ENCODE peak calls at places on chromosomes 3 and 15, in eight cellular contexts. A is heart left ventricle, O is hepatocyte, N is BJ, X is adipocyte, H is stomach, Q is upper lobe of left lung, P is AG04449. Y is an unnamed sample.

GRCh38 chr15:94097567-94097966 is 133.8 kb upstream of the MCTP2 start:
- DNase-seq in A (no peak), O (no peak), N (no peak), X (no peak), H (no peak), Q (no peak), P (no peak), Y (no peak)

GRCh38 chr3:31086698-31087097 is 192.2 kb upstream of the GADL1 start:
- DNase-seq in A (no peak), O (no peak), N (no peak), X (no peak), H (peak), Q (no peak), P (no peak), Y (no peak)

GRCh38 chr3:193552911-193553310 is 1.8 kb downstream of the ATP13A4 start:
- DNase-seq in A (no peak), O (no peak), N (no peak), X (no peak), H (peak), Q (no peak), P (no peak), Y (no peak)

GRCh38 chr3:171743327-171744054 is 66.8 kb downstream of the PLD1 start:
- DNase-seq in A (no peak), O (no peak), N (no peak), X (no peak), H (no peak), Q (no peak), P (no peak), Y (no peak)

GRCh38 chr3:42827654-42828053 is 18.4 kb downstream of the ACKR2 start:
- DNase-seq in A (no peak), O (no peak), N (no peak), X (peak), H (no peak), Q (no peak), P (no peak), Y (no peak)

GRCh38 chr3:120767106-120767505 is 24.6 kb downstream of the GTF2E1 start:
- DNase-seq in A (no peak), O (peak), N (no peak), X (peak), H (no peak), Q (no peak), P (no peak), Y (no peak)

GRCh38 chr3:66428733-66429132 is 72.1 kb downstream of the LRIG1 start:
- DNase-seq in A (peak), O (peak), N (peak), X (peak), H (peak), Q (no peak), P (peak), Y (peak)

GRCh38 chr15:76065267-76065666 is 5.5 kb downstream of the TMEM266 start:
- DNase-seq in A (no peak), O (no peak), N (no peak), X (no peak), H (no peak), Q (no peak), P (no peak), Y (no peak)

GRCh38 chr3:13045904-13046568 is 27.2 kb downstream of the IQSEC1 start:
- DNase-seq in A (no peak), O (no peak), N (no peak), X (no peak), H (no peak), Q (peak), P (no peak), Y (no peak)

GRCh38 chr3:71551286-71551919 is 32.1 kb downstream of the FOXP1 start:
- DNase-seq in A (no peak), O (no peak), N (no peak), X (peak), H (no peak), Q (no peak), P (peak), Y (no peak)

GRCh38 chr15:48631191-48631770 is 14.2 kb downstream of the FBN1 start:
- DNase-seq in A (no peak), O (no peak), N (no peak), X (no peak), H (no peak), Q (no peak), P (no peak), Y (no peak)

GRCh38 chr3:105518806-105519418 is 152.2 kb downstream of the ALCAM start:
- DNase-seq in A (no peak), O (peak), N (no peak), X (peak), H (no peak), Q (no peak), P (no peak), Y (no peak)

GRCh38 chr15:75739791-75740190 is 27.1 kb upstream of the CSPG4 start:
- DNase-seq in A (no peak), O (no peak), N (no peak), X (no peak), H (no peak), Q (no peak), P (no peak), Y (no peak)

GRCh38 chr3:186815490-186815889 is 9.2 kb upstream of the RFC4 start:
- DNase-seq in A (no peak), O (no peak), N (no peak), X (peak), H (no peak), Q (no peak), P (no peak), Y (no peak)

DNA sequence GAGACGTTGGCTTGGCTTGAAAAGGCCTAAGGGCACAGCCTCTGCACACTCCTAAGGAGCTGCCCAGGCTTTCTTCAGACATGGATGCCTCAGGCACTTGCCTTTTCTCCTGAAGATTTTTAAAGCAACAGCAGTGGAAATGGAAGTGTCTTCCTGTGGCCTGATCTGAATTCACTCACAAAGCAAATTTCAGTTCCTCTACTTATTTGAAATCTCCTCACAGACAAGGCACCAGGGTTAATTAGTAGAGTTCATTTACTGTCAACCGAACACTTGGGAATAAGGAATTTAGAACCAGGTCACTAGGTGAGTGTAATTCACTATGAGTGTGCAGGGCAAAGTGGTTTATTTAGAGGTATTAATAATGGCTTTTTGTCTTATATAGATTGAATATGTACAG is 27.2 kb upstream of the DAZL start:
- DNase-seq in A (no peak), O (no peak), N (no peak), X (no peak), H (no peak), Q (no peak), P (no peak), Y (no peak)
- H3K4me3 ChIP-seq in A (no peak), O (no peak), N (no peak), X (no peak), H (no peak), Q (no peak), P (no peak), Y (no peak)

GRCh38 chr15:67166280-67167009 is 88.0 kb downstream of the AAGAB start:
- DNase-seq in A (no peak), O (no peak), N (no peak), X (no peak), H (no peak), Q (no peak), P (no peak), Y (no peak)
- H3K4me3 ChIP-seq in A (no peak), O (no peak), N (no peak), X (no peak), H (no peak), Q (no peak), P (no peak), Y (no peak)

GRCh38 chr3:136787226-136787793 is 31.6 kb upstream of the SLC35G2 start:
- DNase-seq in A (no peak), O (no peak), N (no peak), X (peak), H (peak), Q (no peak), P (peak), Y (no peak)

GRCh38 chr3:136788154-136788553 is 30.8 kb upstream of the SLC35G2 start:
- DNase-seq in A (no peak), O (no peak), N (no peak), X (no peak), H (no peak), Q (no peak), P (no peak), Y (no peak)

GRCh38 chr3:136789976-136790375 is 28.9 kb upstream of the SLC35G2 start:
- DNase-seq in A (no peak), O (no peak), N (no peak), X (no peak), H (no peak), Q (no peak), P (no peak), Y (no peak)

GRCh38 chr3:136792931-136793330 is 26.0 kb upstream of the SLC35G2 start:
- DNase-seq in A (no peak), O (no peak), N (no peak), X (no peak), H (no peak), Q (no peak), P (no peak), Y (no peak)

DNA sequence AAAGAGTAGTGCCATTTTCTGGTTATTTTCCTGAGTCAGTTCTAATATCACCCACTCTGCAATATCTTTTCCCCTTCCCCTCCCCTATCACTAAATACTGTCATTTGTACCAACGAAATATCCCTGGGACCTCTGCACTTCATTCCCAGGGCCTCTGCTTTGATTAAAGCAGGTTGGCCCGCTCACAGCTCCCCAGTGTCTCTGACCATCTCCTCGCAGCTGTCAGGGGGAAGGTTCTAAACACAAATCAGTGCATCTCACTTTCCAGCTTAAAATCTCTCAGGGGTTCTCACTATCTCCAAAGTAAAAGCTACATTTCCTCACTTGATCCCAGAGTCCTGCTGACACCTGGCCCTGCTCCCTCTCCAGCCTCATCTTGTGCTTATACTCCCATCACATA is 28.1 kb upstream of the SLC35G2 start:
- DNase-seq in A (no peak), O (no peak), N (no peak), X (no peak), H (no peak), Q (no peak), P (no peak), Y (no peak)
- H3K4me3 ChIP-seq in A (no peak), O (no peak), N (no peak), X (no peak), H (no peak), Q (no peak), P (no peak), Y (no peak)

GRCh38 chr3:57000012-57000411 is 60.5 kb upstream of the SPATA12 start:
- DNase-seq in A (no peak), O (no peak), N (no peak), X (no peak), H (no peak), Q (no peak), P (no peak), Y (no peak)

GRCh38 chr3:56997675-56998074 is 62.8 kb upstream of the SPATA12 start:
- DNase-seq in A (no peak), O (no peak), N (no peak), X (peak), H (no peak), Q (no peak), P (no peak), Y (no peak)

GRCh38 chr3:56998081-56998529 is 62.4 kb upstream of the SPATA12 start:
- DNase-seq in A (no peak), O (no peak), N (no peak), X (no peak), H (no peak), Q (no peak), P (no peak), Y (no peak)

GRCh38 chr3:57001356-57001755 is 59.1 kb upstream of the SPATA12 start:
- DNase-seq in A (no peak), O (no peak), N (no peak), X (no peak), H (no peak), Q (no peak), P (no peak), Y (no peak)

DNA sequence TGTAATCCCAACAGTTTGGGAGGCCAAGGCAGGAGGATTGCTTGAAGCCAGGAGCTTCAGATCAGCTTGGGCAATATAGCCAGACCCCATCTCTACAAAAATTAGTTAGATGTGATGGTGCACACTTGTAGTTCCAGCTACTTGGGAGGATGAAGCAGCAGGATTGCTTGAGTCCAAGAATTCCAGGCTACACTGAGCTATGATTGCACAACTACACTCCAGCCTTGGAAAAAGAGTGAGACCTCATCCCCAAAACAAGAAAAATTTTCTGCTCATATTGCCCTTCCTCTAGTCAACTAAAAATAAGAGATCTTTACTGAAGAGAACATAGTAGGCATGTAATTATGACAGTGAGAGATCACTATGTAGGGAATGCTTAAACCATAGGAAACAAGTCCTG is 60.9 kb upstream of the SPATA12 start:
- DNase-seq in A (no peak), O (no peak), N (no peak), X (no peak), H (no peak), Q (no peak), P (no peak), Y (no peak)
- H3K4me3 ChIP-seq in A (no peak), O (no peak), N (no peak), X (no peak), H (no peak), Q (no peak), P (no peak), Y (no peak)

GRCh38 chr3:39147374-39147709 is 6.0 kb downstream of the CSRNP1 start:
- DNase-seq in A (no peak), O (no peak), N (no peak), X (no peak), H (no peak), Q (no peak), P (no peak), Y (no peak)

GRCh38 chr3:39149059-39149455 is 4.3 kb downstream of the CSRNP1 start:
- DNase-seq in A (no peak), O (no peak), N (no peak), X (no peak), H (no peak), Q (no peak), P (no peak), Y (no peak)

GRCh38 chr3:39146611-39147373 is 6.6 kb downstream of the CSRNP1 start:
- DNase-seq in A (peak), O (peak), N (peak), X (peak), H (peak), Q (peak), P (peak), Y (peak)

GRCh38 chr3:39148116-39149058 is 5.0 kb downstream of the CSRNP1 start:
- DNase-seq in A (no peak), O (peak), N (no peak), X (peak), H (no peak), Q (no peak), P (no peak), Y (no peak)

DNA sequence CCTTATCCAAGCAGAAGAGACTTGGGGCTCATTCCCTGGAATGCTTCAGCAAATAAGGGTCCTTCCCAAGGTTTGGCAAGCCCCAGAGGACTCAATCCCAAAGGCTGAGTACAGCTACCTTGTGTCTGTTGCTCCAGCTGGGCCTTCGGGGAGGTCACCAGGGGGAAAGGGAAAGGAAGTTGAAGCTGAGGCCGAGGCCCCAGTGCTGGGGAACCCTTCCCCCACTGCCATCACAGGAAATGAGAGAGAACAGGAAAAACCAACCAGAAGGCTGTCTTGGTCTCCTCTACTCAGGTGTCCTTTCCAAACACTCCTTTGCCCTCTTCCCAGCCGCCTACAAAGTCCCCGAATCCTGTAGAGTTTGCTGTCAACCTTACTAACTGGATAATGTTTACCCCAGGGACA is 5.7 kb downstream of the CSRNP1 start:
- DNase-seq in A (no peak), O (peak), N (no peak), X (peak), H (no peak), Q (no peak), P (no peak), Y (no peak)
- H3K4me3 ChIP-seq in A (peak), O (no peak), N (no peak), X (peak), H (peak), Q (peak), P (peak), Y (peak)

GRCh38 chr3:6857510-6857909 is 3.4 kb upstream of the GRM7 start:
- DNase-seq in A (no peak), O (no peak), N (no peak), X (no peak), H (no peak), Q (no peak), P (no peak), Y (no peak)

GRCh38 chr3:6861989-6862879 is 1.3 kb downstream of the GRM7 start:
- DNase-seq in A (no peak), O (peak), N (no peak), X (no peak), H (no peak), Q (peak), P (no peak), Y (no peak)

GRCh38 chr3:6860911-6861330 is at the start of gene GRM7:
- DNase-seq in A (no peak), O (peak), N (no peak), X (no peak), H (no peak), Q (no peak), P (no peak), Y (no peak)

GRCh38 chr3:6861331-6861988 is 545 bp downstream of the GRM7 start:
- DNase-seq in A (no peak), O (peak), N (no peak), X (no peak), H (no peak), Q (peak), P (no peak), Y (no peak)

GRCh38 chr3:6860149-6860548 is 766 bp upstream of the GRM7 start:
- DNase-seq in A (no peak), O (no peak), N (no peak), X (no peak), H (no peak), Q (no peak), P (no peak), Y (no peak)
- H3K4me3 ChIP-seq in A (no peak), O (no peak), N (no peak), X (no peak), H (no peak), Q (no peak), P (no peak), Y (peak)

DNA sequence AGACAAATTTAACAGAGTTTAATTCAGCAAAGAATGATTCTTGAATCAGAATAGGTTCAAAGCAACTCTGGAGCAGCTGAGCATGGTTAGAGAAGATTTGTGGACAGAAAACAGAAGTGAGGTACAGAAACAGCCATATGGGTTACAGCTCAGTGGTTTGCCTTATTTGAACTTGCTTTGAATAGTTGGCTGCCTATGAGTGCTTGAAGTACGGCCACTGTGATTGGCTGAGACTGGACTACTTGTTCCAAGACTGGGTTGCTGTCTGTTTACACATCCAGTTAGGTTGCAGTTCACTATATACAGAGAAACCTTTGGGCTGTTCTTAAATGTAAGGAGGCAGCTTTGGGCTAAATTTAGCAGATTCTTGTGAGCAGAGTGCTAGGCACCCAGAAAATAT is 79.4 kb upstream of the CADPS start:
- DNase-seq in A (no peak), O (no peak), N (no peak), X (no peak), H (no peak), Q (no peak), P (no peak), Y (no peak)
- H3K4me3 ChIP-seq in A (no peak), O (no peak), N (no peak), X (no peak), H (no peak), Q (no peak), P (no peak), Y (no peak)

DNA sequence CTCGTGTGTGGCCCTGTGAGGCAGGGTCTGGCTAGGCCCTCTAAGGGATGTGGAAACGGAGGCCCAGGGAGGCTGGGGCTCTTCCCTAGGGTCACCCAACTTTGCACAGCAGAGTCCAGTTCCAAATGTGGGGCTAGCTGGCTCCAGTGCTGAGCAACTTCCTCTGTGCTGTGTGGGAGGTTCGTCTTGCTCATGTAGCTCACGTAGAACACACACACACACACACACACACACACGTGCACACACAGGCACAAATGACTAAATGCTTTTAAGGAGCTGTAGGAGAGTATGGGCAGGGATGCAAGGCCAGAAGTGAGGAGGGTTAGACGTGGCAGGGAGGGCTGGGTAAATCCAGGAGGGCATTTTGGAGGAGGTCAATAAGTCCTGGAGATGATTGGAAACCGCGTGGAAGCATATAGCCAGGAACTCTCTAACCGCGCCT is 213.8 kb downstream of the RPLP1 start:
- DNase-seq in A (no peak), O (no peak), N (no peak), X (peak), H (no peak), Q (no peak), P (no peak), Y (no peak)
- H3K4me3 ChIP-seq in A (no peak), O (no peak), N (no peak), X (no peak), H (no peak), Q (no peak), P (no peak), Y (no peak)